ENCODE peak calls at places on chromosomes 3 and 15, in six cellular contexts. One of them, this sample, is unnamed.

GRCh38 chr3:122105626-122106025 is 50.5 kb downstream of the CD86 start:
- DNase-seq in H1: no peak
- DNase-seq in K562: no peak
- DNase-seq in HepG2: no peak
- DNase-seq in HCT116: no peak
- DNase-seq in GM12878: no peak
- DNase-seq in this sample: no peak

GRCh38 chr15:34794590-34795206 is 651 bp downstream of the ACTC1 start:
- DNase-seq in HepG2: no peak
- DNase-seq in H1: no peak
- DNase-seq in GM12878: no peak
- DNase-seq in K562: no peak
- DNase-seq in HCT116: no peak
- DNase-seq in this sample: no peak

GRCh38 chr3:193560870-193561269 is 6.2 kb upstream of the ATP13A4 start:
- DNase-seq in HepG2: no peak
- DNase-seq in HCT116: no peak
- DNase-seq in GM12878: no peak
- DNase-seq in H1: no peak
- DNase-seq in K562: no peak
- DNase-seq in this sample: no peak

GRCh38 chr3:59386165-59386564 is 336.3 kb upstream of the CFAP20DC start:
- DNase-seq in HepG2: no peak
- DNase-seq in HCT116: no peak
- DNase-seq in K562: no peak
- DNase-seq in H1: no peak
- DNase-seq in GM12878: peak
- DNase-seq in this sample: no peak

GRCh38 chr3:52481819-52482521 is 13.2 kb upstream of the STAB1 start:
- DNase-seq in GM12878: no peak
- DNase-seq in H1: peak
- DNase-seq in K562: peak
- DNase-seq in HCT116: no peak
- DNase-seq in HepG2: no peak
- DNase-seq in this sample: no peak

GRCh38 chr3:128149632-128150031 is 3.6 kb upstream of the EEFSEC start:
- DNase-seq in HCT116: no peak
- DNase-seq in H1: no peak
- DNase-seq in HepG2: no peak
- DNase-seq in K562: no peak
- DNase-seq in GM12878: no peak
- DNase-seq in this sample: no peak

GRCh38 chr3:173938159-173938558 is 540.6 kb downstream of the NLGN1 start:
- DNase-seq in K562: no peak
- DNase-seq in H1: no peak
- DNase-seq in HCT116: no peak
- DNase-seq in HepG2: peak
- DNase-seq in GM12878: no peak
- DNase-seq in this sample: peak

GRCh38 chr15:58462547-58462946 is 30.8 kb downstream of the LIPC start:
- DNase-seq in HepG2: no peak
- DNase-seq in GM12878: no peak
- DNase-seq in K562: peak
- DNase-seq in H1: no peak
- DNase-seq in HCT116: no peak
- DNase-seq in this sample: peak

GRCh38 chr15:70876683-70877082 is 15.6 kb downstream of the THAP10 start:
- DNase-seq in HCT116: no peak
- DNase-seq in GM12878: no peak
- DNase-seq in HepG2: no peak
- DNase-seq in K562: no peak
- DNase-seq in H1: no peak
- DNase-seq in this sample: no peak

GRCh38 chr3:96370637-96371036 is 443.8 kb upstream of the EPHA6 start:
- DNase-seq in HCT116: no peak
- DNase-seq in K562: no peak
- DNase-seq in H1: no peak
- DNase-seq in HepG2: no peak
- DNase-seq in GM12878: no peak
- DNase-seq in this sample: no peak

GRCh38 chr3:58027704-58028317 is 19.6 kb downstream of the FLNB start:
- DNase-seq in H1: no peak
- DNase-seq in K562: no peak
- DNase-seq in HCT116: no peak
- DNase-seq in HepG2: no peak
- DNase-seq in GM12878: no peak
- DNase-seq in this sample: no peak

GRCh38 chr3:10495003-10495402 is 10.4 kb downstream of the ATP2B2 start:
- DNase-seq in HepG2: peak
- DNase-seq in HCT116: peak
- DNase-seq in K562: peak
- DNase-seq in H1: no peak
- DNase-seq in GM12878: no peak
- DNase-seq in this sample: peak

GRCh38 chr3:167895684-167896083 is 160.2 kb downstream of the SERPINI1 start:
- DNase-seq in HCT116: no peak
- DNase-seq in K562: no peak
- DNase-seq in HepG2: no peak
- DNase-seq in GM12878: no peak
- DNase-seq in H1: no peak
- DNase-seq in this sample: no peak

GRCh38 chr3:161913786-161914389 is 417.3 kb downstream of the OTOL1 start:
- DNase-seq in K562: no peak
- DNase-seq in H1: no peak
- DNase-seq in GM12878: no peak
- DNase-seq in HCT116: no peak
- DNase-seq in HepG2: peak
- DNase-seq in this sample: no peak

GRCh38 chr15:90617171-90617570 is 87.4 kb downstream of the CRTC3 start:
- DNase-seq in HepG2: no peak
- DNase-seq in K562: no peak
- DNase-seq in GM12878: no peak
- DNase-seq in H1: no peak
- DNase-seq in HCT116: no peak
- DNase-seq in this sample: no peak

GRCh38 chr3:64351713-64352595 is 126.7 kb upstream of the PRICKLE2 start:
- DNase-seq in K562: no peak
- DNase-seq in HepG2: no peak
- DNase-seq in HCT116: no peak
- DNase-seq in GM12878: no peak
- DNase-seq in H1: no peak
- DNase-seq in this sample: no peak

GRCh38 chr15:57234156-57234555 is 142.1 kb upstream of the CGNL1 start:
- DNase-seq in K562: no peak
- DNase-seq in GM12878: no peak
- DNase-seq in HepG2: no peak
- DNase-seq in H1: no peak
- DNase-seq in HCT116: no peak
- DNase-seq in this sample: no peak

GRCh38 chr3:34056951-34057390 is 258.5 kb downstream of the PDCD6IP start:
- DNase-seq in H1: no peak
- DNase-seq in K562: peak
- DNase-seq in HCT116: no peak
- DNase-seq in HepG2: no peak
- DNase-seq in GM12878: peak
- DNase-seq in this sample: no peak

GRCh38 chr3:45437388-45437787 is 49.0 kb downstream of the LARS2 start:
- DNase-seq in H1: no peak
- DNase-seq in GM12878: no peak
- DNase-seq in HepG2: no peak
- DNase-seq in K562: no peak
- DNase-seq in HCT116: peak
- DNase-seq in this sample: no peak

GRCh38 chr3:44825264-44825925 is 36.3 kb upstream of the TMEM42 start:
- DNase-seq in HepG2: no peak
- DNase-seq in HCT116: no peak
- DNase-seq in H1: no peak
- DNase-seq in K562: no peak
- DNase-seq in GM12878: no peak
- DNase-seq in this sample: no peak

GRCh38 chr3:85586018-85586417 is 627.2 kb downstream of the CADM2 start:
- DNase-seq in HepG2: no peak
- DNase-seq in GM12878: no peak
- DNase-seq in K562: no peak
- DNase-seq in H1: no peak
- DNase-seq in HCT116: no peak
- DNase-seq in this sample: no peak

GRCh38 chr15:38220874-38221273 is 31.8 kb upstream of the SPRED1 start:
- DNase-seq in GM12878: no peak
- DNase-seq in K562: no peak
- DNase-seq in H1: no peak
- DNase-seq in HepG2: no peak
- DNase-seq in HCT116: no peak
- DNase-seq in this sample: no peak

DNA sequence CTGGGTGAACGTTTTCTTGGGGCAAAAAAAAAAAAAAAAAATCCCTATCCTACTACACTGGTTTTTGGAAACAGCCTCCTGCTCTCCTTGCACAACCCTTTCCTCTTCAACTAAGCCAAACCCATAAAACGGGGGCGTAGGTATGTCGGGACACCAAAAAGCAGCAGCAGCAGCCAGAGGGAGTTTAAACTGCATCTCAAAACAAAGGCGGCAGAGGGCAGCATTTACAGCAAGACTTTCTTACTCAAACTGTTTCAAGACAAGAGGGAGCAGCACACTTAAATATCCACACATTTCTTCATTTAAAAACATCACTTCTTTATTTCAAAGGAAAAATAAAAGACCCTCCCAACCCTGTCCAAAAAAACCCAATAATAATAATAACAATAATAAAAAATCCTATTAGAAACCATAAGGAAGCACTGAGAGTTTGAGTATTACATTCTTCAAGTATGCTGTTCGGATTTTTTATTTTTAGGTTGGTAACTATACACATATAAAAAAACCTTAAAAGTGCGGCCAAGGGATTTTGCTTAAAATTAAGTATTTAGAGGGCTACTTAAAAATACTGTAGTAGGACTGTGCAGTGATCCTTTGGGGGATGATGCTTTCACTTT is 43.9 kb upstream of the PLXND1 start:
- DNase-seq in H1: peak
- DNase-seq in HepG2: peak
- DNase-seq in GM12878: no peak
- DNase-seq in K562: peak
- DNase-seq in HCT116: peak
- DNase-seq in this sample: peak
- TF ChIP-seq JUND in H1: no peak
- TF ChIP-seq JUND in HepG2: no peak
- TF ChIP-seq JUND in GM12878: no peak
- TF ChIP-seq JUND in K562: no peak
- TF ChIP-seq JUND in HCT116: no peak
- TF ChIP-seq JUND in this sample: no peak

DNA sequence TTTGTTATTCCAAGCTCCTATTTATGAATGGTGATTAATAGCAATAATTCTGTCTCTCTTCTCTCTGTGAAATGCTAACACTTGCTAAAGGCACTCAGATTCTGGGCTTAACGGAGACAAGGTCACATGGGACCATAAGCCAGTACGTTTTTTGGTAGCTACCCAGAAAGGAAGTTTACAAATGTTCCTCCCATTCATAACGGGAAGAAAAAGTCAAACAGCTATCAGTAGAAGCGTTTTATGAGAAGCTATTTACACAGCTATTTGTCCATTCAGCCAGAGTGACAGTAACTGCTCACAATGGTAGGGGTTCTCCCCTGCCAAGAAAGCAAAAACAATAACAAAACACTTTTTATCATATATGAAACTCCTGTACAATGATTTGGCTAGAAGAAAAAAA is 51.5 kb downstream of the ZMAT3 start:
- DNase-seq in HCT116: no peak
- DNase-seq in H1: no peak
- DNase-seq in GM12878: no peak
- DNase-seq in K562: no peak
- DNase-seq in HepG2: no peak
- DNase-seq in this sample: no peak
- TF ChIP-seq JUND in HCT116: no peak
- TF ChIP-seq JUND in H1: no peak
- TF ChIP-seq JUND in GM12878: no peak
- TF ChIP-seq JUND in K562: no peak
- TF ChIP-seq JUND in HepG2: no peak
- TF ChIP-seq JUND in this sample: no peak

GRCh38 chr3:124209426-124209825 is 217.5 kb upstream of the ROPN1 start:
- DNase-seq in K562: no peak
- DNase-seq in HCT116: no peak
- DNase-seq in H1: no peak
- DNase-seq in GM12878: no peak
- DNase-seq in HepG2: no peak
- DNase-seq in this sample: no peak
- TF ChIP-seq JUND in K562: no peak
- TF ChIP-seq JUND in HCT116: no peak
- TF ChIP-seq JUND in H1: no peak
- TF ChIP-seq JUND in GM12878: no peak
- TF ChIP-seq JUND in HepG2: no peak
- TF ChIP-seq JUND in this sample: no peak

DNA sequence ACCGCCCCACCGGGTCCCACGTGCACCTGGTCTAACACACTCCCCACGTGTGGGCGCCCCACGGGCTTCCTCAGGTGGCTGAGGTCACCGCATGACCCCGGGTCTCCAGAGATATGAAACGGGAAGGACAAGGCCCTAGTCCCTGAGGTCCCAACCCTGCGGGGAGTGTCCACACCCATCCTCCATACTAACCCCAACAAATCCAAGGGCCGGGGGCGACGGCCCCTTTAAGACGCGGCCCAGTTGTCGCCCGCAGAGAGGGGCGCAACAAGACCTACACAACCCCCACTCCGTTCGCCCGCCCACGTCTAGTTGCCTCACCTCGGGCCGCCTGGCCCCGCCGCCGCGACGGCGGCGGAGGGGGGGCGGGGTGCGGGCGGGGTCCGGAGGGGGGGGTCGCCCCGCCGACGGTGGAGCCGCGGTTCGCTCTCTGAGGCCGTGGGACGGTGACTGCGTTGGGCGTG is 396 bp downstream of the INO80 start:
- DNase-seq in HCT116: peak
- DNase-seq in H1: no peak
- DNase-seq in GM12878: no peak
- DNase-seq in HepG2: peak
- DNase-seq in K562: peak
- DNase-seq in this sample: peak
- TF ChIP-seq JUND in HCT116: no peak
- TF ChIP-seq JUND in H1: no peak
- TF ChIP-seq JUND in GM12878: no peak
- TF ChIP-seq JUND in HepG2: no peak
- TF ChIP-seq JUND in K562: no peak
- TF ChIP-seq JUND in this sample: no peak

GRCh38 chr3:170524072-170524471 is 61.8 kb downstream of the SLC7A14 start:
- DNase-seq in HCT116: no peak
- DNase-seq in GM12878: no peak
- DNase-seq in H1: no peak
- DNase-seq in K562: no peak
- DNase-seq in HepG2: no peak
- DNase-seq in this sample: no peak
- TF ChIP-seq JUND in HCT116: no peak
- TF ChIP-seq JUND in GM12878: no peak
- TF ChIP-seq JUND in H1: no peak
- TF ChIP-seq JUND in K562: no peak
- TF ChIP-seq JUND in HepG2: no peak
- TF ChIP-seq JUND in this sample: no peak